ENCODE peak calls at places on chromosomes 2 and 18, in four cellular contexts. H, V, B and R are unnamed samples.

GRCh38 chr2:69154031-69154430 is 141.1 kb downstream of the ANTXR1 start:
- DNase-seq in H (no peak), V (no peak), B (no peak), R (peak; percentile 32)

GRCh38 chr18:35159782-35160181 is 81.1 kb upstream of the ZNF397 start:
- DNase-seq in H (no peak), B (peak; percentile 30), V (no peak), R (no peak)

GRCh38 chr18:49778826-49779465 is 34.4 kb downstream of the ACAA2 start:
- DNase-seq in V (no peak), H (no peak), B (no peak), R (no peak)

GRCh38 chr2:95314598-95314963 is 17.4 kb downstream of the KCNIP3 start:
- DNase-seq in B (no peak), H (no peak), V (no peak), R (no peak)

GRCh38 chr2:113842919-113843736 is 46.8 kb upstream of the ACTR3 start:
- DNase-seq in H (no peak), V (no peak), B (no peak), R (no peak)

GRCh38 chr18:79608069-79608468 is 71.5 kb upstream of the CTDP1 start:
- DNase-seq in H (no peak), B (no peak), V (no peak), R (no peak)

GRCh38 chr18:32019251-32019943 is 772 bp downstream of the RNF125 start:
- DNase-seq in H (peak; percentile 53), B (peak; percentile 9), V (peak; percentile 64), R (peak; percentile 42)

GRCh38 chr2:24317491-24317920 is 42.8 kb downstream of the ITSN2 start:
- DNase-seq in V (peak; percentile 35), B (peak; percentile 25), H (no peak), R (no peak)

GRCh38 chr18:6728809-6729246 is 688 bp upstream of the ARHGAP28 start:
- DNase-seq in V (no peak), H (no peak), B (no peak), R (no peak)

GRCh38 chr2:145412155-145412554 is 892.2 kb upstream of the ZEB2 start:
- DNase-seq in B (no peak), H (no peak), V (no peak), R (no peak)

GRCh38 chr18:48831113-48831759 is 119.5 kb downstream of the SMAD7 start:
- DNase-seq in V (no peak), H (no peak), B (no peak), R (no peak)

GRCh38 chr18:48938827-48939367 is 11.9 kb downstream of the SMAD7 start:
- DNase-seq in B (no peak), H (no peak), V (no peak), R (no peak)

GRCh38 chr2:16060936-16061338 is 120.6 kb downstream of the MYCN start:
- DNase-seq in V (no peak), B (no peak), H (no peak), R (no peak)

DNA sequence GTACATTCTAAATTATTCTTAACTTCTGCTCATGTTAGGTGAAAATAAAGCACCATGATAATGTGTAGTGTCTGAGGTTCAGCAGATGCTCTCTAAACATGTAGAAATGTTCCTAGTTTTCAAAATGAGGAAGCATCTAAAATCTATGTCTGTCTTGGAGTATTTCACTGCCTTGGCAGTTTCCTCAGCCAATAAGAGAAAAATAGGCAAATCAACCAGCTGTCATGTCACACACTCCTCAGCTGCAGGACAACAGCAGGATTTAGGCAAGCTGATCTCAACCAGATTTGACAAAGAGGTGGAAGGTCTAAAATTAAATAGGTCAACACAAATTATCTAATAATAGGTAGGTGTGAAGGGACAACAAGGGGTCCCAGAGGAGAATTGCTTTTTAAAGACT is 164.1 kb upstream of the BOD1L2 start:
- DNase-seq in V (no peak), H (no peak), B (no peak), R (no peak)
- TF ChIP-seq EZH2phosphoT487 in V (no peak), H (no peak), B (no peak), R (no peak)

GRCh38 chr2:221649045-221649444 is 76.9 kb upstream of the EPHA4 start:
- DNase-seq in H (no peak), B (no peak), V (no peak), R (peak; percentile 11)
- TF ChIP-seq EZH2phosphoT487 in H (no peak), B (no peak), V (no peak), R (no peak)

DNA sequence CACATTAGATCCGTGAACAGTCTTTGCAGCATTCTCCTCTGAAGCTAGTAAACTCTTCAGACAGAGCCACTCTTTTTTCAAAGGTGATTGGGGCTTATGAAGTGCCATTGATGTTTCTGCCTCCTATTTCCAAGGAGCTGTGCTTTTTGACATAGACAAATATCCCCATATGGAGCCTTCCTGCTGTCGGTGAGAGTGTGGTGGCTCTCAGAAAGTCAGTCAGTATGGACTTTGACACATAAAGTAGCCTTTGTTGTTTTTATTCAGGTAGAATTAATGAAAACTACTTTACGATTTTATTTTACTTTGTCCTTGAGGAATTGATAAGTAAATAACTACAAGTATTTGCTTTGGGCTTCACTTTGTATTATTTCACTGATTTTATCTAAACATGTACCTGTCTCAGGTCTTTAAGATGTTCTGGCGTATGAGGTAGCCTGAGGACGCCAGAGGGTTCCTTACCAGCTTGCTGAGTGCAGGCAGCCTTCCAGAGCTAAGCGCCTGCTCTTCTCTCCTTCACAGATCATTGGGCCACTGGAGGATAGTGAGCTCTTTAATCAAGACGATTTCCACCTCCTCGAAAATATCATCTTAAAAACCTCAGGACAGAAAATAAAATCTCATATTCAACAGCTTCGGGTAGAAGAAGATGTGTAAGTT is 69.7 kb downstream of the UGGT1 start:
- DNase-seq in V (no peak), H (no peak), B (no peak), R (no peak)
- TF ChIP-seq EZH2phosphoT487 in V (no peak), H (no peak), B (no peak), R (no peak)

GRCh38 chr2:239150125-239151011 is 250.5 kb downstream of the HDAC4 start:
- DNase-seq in H (no peak), B (no peak), V (no peak), R (no peak)
- TF ChIP-seq EZH2phosphoT487 in H (no peak), B (no peak), V (no peak), R (no peak)

GRCh38 chr2:168775837-168776236 is 26.6 kb upstream of the NOSTRIN start:
- DNase-seq in V (no peak), B (no peak), H (no peak), R (no peak)
- TF ChIP-seq EZH2phosphoT487 in V (no peak), B (no peak), H (no peak), R (no peak)

GRCh38 chr2:46689993-46690392 is 210.6 kb downstream of the TMEM247 start:
- DNase-seq in V (no peak), H (no peak), B (no peak), R (no peak)

GRCh38 chr2:46692316-46692715 is 213.0 kb downstream of the TMEM247 start:
- DNase-seq in H (no peak), B (no peak), V (no peak), R (no peak)

GRCh38 chr2:46695283-46695682 is 215.9 kb downstream of the TMEM247 start:
- DNase-seq in B (peak; percentile 68), H (no peak), V (no peak), R (no peak)

GRCh38 chr2:46686811-46687210 is 207.4 kb downstream of the TMEM247 start:
- DNase-seq in V (no peak), H (no peak), B (no peak), R (no peak)

GRCh38 chr2:46690825-46691224 is 211.5 kb downstream of the TMEM247 start:
- DNase-seq in H (no peak), V (no peak), B (peak; percentile 23), R (no peak)
- TF ChIP-seq EZH2phosphoT487 in H (no peak), V (no peak), B (no peak), R (no peak)